ENCODE peak calls at places on chromosomes 11 and 22, in four cellular contexts. K is HepG2, B is H1, L is K562. A is an unnamed sample.

GRCh38 chr11:69267395-69267805 is 26.6 kb upstream of the MYEOV start:
- DNase-seq in L (no peak), B (no peak), K (peak), A (no peak)

GRCh38 chr22:31106001-31106571 is 1.3 kb downstream of the SELENOM start:
- DNase-seq in L (no peak), B (no peak), K (no peak), A (no peak)

GRCh38 chr11:74693531-74693930 is 37.7 kb downstream of the CHRDL2 start:
- DNase-seq in K (no peak), B (no peak), L (no peak), A (no peak)

GRCh38 chr11:34749666-34750659 is 129.1 kb downstream of the EHF start:
- DNase-seq in B (no peak), K (no peak), L (no peak), A (no peak)

GRCh38 chr11:88378422-88379066 is 41.0 kb upstream of the CTSC start:
- DNase-seq in B (no peak), L (no peak), K (no peak), A (no peak)

GRCh38 chr22:47289316-47289985 is 527.0 kb downstream of the TBC1D22A start:
- DNase-seq in K (no peak), B (no peak), L (no peak), A (no peak)

GRCh38 chr22:32836286-32836859 is 34.9 kb downstream of the TIMP3 start:
- DNase-seq in B (no peak), L (peak), K (peak), A (peak)

GRCh38 chr11:35145249-35145648 is 6.3 kb downstream of the CD44 start:
- DNase-seq in B (no peak), L (peak), K (no peak), A (no peak)

GRCh38 chr11:69460540-69461257 is 20.8 kb upstream of the LINC01488 start:
- DNase-seq in L (no peak), K (peak), B (no peak), A (no peak)

GRCh38 chr22:20430641-20431519 is 6.7 kb downstream of the SCARF2 start:
- DNase-seq in B (peak), L (peak), K (no peak), A (peak)

GRCh38 chr22:42794551-42795510 is 62.2 kb downstream of the ARFGAP3 start:
- DNase-seq in L (no peak), B (no peak), K (peak), A (no peak)

GRCh38 chr11:76637491-76638266 is 32.9 kb downstream of the LRRC32 start:
- DNase-seq in K (no peak), L (no peak), B (no peak), A (no peak)

GRCh38 chr11:110356769-110357671 is 60.6 kb upstream of the RDX start:
- DNase-seq in K (peak), L (no peak), B (no peak), A (peak)

GRCh38 chr11:57792060-57792541 is 30.5 kb downstream of the CTNND1 start:
- DNase-seq in B (no peak), K (no peak), L (no peak), A (no peak)

GRCh38 chr22:32644252-32645100 is 157.0 kb upstream of the TIMP3 start:
- DNase-seq in L (no peak), B (no peak), K (peak), A (no peak)

GRCh38 chr11:134140961-134141490 is 72.2 kb downstream of the JAM3 start:
- DNase-seq in K (no peak), B (no peak), L (no peak), A (no peak)

GRCh38 chr22:32607086-32607485 is 132.5 kb downstream of the FBXO7 start:
- DNase-seq in K (no peak), L (no peak), B (no peak), A (no peak)

GRCh38 chr11:134932761-134933160 is 520.7 kb upstream of the B3GAT1 start:
- DNase-seq in B (no peak), K (no peak), L (no peak), A (no peak)

GRCh38 chr11:1400168-1401000 is 10.7 kb downstream of the BRSK2 start:
- DNase-seq in B (no peak), L (no peak), K (no peak), A (no peak)

GRCh38 chr11:7673724-7674434 is 579 bp upstream of the CYB5R2 start:
- DNase-seq in B (peak), L (peak), K (no peak), A (no peak)

GRCh38 chr11:45860764-45861510 is 13.7 kb downstream of the CRY2 start:
- DNase-seq in L (no peak), K (no peak), B (no peak), A (no peak)

GRCh38 chr22:30324008-30324730 is 2.6 kb downstream of the TBC1D10A start:
- DNase-seq in L (no peak), K (no peak), B (no peak), A (no peak)

GRCh38 chr11:19201737-19202605 is at the start of gene CSRP3:
- DNase-seq in L (no peak), B (no peak), K (no peak), A (no peak)

GRCh38 chr11:121194731-121195596 is 93.9 kb downstream of the TECTA start:
- DNase-seq in L (peak), B (peak), K (peak), A (peak)

GRCh38 chr11:6129011-6129410 is 21.5 kb downstream of the OR56B4 start:
- DNase-seq in B (no peak), K (no peak), L (no peak), A (no peak)

GRCh38 chr11:108199446-108200321 is 22.8 kb downstream of the NPAT start:
- DNase-seq in B (no peak), L (peak), K (no peak), A (no peak)
- TF ChIP-seq RFX5 in B (no peak), L (no peak), K (no peak), A (no peak)

GRCh38 chr11:92317222-92317621 is 92.6 kb downstream of the FAT3 start:
- DNase-seq in B (no peak), K (no peak), L (no peak), A (no peak)

GRCh38 chr11:92325416-92325815 is 100.8 kb downstream of the FAT3 start:
- DNase-seq in L (no peak), B (no peak), K (no peak), A (no peak)

GRCh38 chr11:92316410-92316809 is 91.8 kb downstream of the FAT3 start:
- DNase-seq in L (no peak), B (no peak), K (no peak), A (no peak)

GRCh38 chr11:92324890-92325289 is 100.3 kb downstream of the FAT3 start:
- DNase-seq in K (no peak), B (no peak), L (no peak), A (no peak)

DNA sequence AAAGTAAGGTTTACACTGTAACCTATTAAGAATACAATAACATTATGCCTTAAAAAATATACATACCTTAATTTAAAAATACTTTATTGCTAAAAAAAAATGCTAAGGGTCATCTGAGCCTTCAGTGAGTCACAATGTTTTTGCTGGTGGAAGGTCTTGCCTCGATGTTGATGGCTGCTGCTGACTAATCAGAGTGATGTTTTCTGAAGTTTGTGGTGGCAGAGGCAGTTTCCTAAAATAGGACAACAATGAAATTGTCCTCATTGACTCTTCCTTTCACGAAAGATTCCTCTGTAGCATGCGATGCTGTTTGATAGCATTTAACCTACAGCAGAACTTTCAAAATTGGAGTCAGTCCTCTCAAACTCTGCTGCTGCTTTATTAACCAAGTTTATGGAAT is 97.6 kb downstream of the FAT3 start:
- DNase-seq in L (no peak), K (no peak), B (no peak), A (no peak)
- TF ChIP-seq JUN in L (no peak), K (no peak), B (no peak), A (no peak)

GRCh38 chr11:16610213-16610737 is 128.2 kb upstream of the C11orf58 start:
- DNase-seq in L (no peak), B (no peak), K (no peak), A (no peak)
- TF ChIP-seq RFX5 in L (no peak), B (no peak), K (no peak), A (no peak)

DNA sequence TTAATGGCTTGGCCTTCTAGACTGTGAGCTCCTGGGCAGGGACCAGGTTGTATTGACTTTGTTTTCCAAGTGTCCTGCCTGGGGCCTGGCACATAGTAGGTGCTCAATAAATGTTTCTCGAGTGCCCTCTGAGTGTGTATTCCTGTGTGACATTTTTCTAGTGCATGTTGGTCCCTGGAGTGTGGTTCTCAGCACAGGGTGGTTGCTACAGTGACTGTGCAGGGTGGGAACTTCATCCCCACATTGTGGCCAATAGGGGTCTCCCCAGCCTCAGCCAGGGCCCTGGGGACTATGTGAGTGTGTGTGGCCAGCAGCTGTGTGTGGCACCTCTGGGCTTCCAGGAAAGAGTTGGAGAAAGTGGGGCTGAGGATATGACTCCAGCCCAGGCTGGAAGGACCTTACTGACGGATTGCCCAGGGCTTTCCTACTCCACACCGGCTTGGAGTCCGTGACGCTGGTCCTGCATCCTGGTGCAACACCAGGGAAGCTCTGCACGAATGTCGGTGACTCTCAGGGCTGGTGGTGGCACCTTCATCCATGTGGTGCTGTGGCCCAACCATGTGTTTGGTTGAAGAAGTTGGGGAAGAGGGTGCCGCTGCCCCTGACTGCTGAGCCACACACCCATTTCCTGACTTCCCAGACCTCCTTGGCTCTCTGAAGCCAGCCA is 9.0 kb upstream of the MARK2 start:
- DNase-seq in L (peak), K (peak), B (peak), A (no peak)
- TF ChIP-seq JUN in L (no peak), K (no peak), B (no peak), A (no peak)

GRCh38 chr22:39731481-39731880 is 160.9 kb downstream of the CACNA1I start:
- DNase-seq in K (no peak), L (no peak), B (peak), A (no peak)

GRCh38 chr22:39731881-39732555 is 161.5 kb downstream of the CACNA1I start:
- DNase-seq in B (peak), L (no peak), K (no peak), A (no peak)

GRCh38 chr22:39728236-39728860 is 157.8 kb downstream of the CACNA1I start:
- DNase-seq in K (no peak), B (peak), L (no peak), A (no peak)

GRCh38 chr22:39727541-39727940 is 157.0 kb downstream of the CACNA1I start:
- DNase-seq in L (no peak), K (no peak), B (peak), A (peak)

GRCh38 chr22:39729141-39729934 is 158.8 kb downstream of the CACNA1I start:
- DNase-seq in B (peak), K (no peak), L (no peak), A (no peak)
- TF ChIP-seq RFX5 in B (no peak), K (no peak), L (no peak), A (no peak)

DNA sequence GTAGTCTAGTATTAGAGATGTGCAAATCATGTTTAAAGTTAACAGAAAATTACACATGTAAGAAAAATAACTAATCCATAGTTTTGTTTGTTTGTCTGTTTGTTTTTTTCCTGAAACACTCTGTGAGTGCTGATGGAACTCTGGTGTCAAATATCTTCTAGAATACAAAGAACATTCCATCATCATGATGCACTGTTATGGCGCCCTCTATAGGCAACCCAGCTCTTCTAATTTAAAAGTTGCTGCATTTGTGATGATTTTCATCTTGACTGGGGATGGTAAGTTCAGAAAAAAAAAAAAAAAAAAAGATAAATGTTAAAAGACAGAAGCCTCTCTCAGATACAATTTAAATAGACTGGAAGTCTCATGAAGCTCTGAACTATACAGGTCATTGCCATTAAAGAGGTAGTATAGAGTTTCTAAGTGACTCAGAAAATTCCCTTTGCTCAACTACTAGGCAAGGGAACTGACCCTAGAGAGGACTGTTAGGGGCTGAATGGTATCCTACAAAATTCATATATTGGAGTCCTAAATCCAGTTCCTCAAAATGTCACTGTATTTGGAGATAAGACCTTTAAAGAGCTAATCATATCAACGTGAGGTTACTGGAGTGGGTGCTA is 597.2 kb upstream of the ANO3 start:
- DNase-seq in B (no peak), K (peak), L (no peak), A (no peak)
- TF ChIP-seq JUN in B (peak), K (no peak), L (no peak), A (no peak)

A was measured in A549.